ENCODE peak calls at places on chromosomes 13 and 19, in six cellular contexts. One of them, this sample, is unnamed.

GRCh38 chr13:51646041-51646670 is 61.9 kb downstream of the WDFY2 start:
- DNase-seq in right atrium auricular region: no peak
- DNase-seq in colonic mucosa: no peak
- DNase-seq in upper lobe of right lung: no peak
- DNase-seq in BE2C: no peak
- DNase-seq in breast epithelium: no peak
- DNase-seq in this sample: no peak

GRCh38 chr13:98429081-98429480 is 147.8 kb downstream of the STK24 start:
- DNase-seq in right atrium auricular region: no peak
- DNase-seq in colonic mucosa: no peak
- DNase-seq in upper lobe of right lung: no peak
- DNase-seq in BE2C: no peak
- DNase-seq in breast epithelium: no peak
- DNase-seq in this sample: no peak

GRCh38 chr19:4742717-4743646 is 19.3 kb upstream of the DPP9 start:
- DNase-seq in right atrium auricular region: no peak
- DNase-seq in colonic mucosa: no peak
- DNase-seq in upper lobe of right lung: no peak
- DNase-seq in BE2C: peak; percentile 62
- DNase-seq in breast epithelium: no peak
- DNase-seq in this sample: no peak

GRCh38 chr13:88339271-88339741 is 668.1 kb downstream of the SLITRK5 start:
- DNase-seq in right atrium auricular region: no peak
- DNase-seq in colonic mucosa: peak; percentile 41
- DNase-seq in upper lobe of right lung: no peak
- DNase-seq in BE2C: peak; percentile 64
- DNase-seq in breast epithelium: no peak
- DNase-seq in this sample: no peak

GRCh38 chr13:91046715-91047327 is 300.7 kb upstream of the MIR17HG start:
- DNase-seq in right atrium auricular region: no peak
- DNase-seq in colonic mucosa: no peak
- DNase-seq in upper lobe of right lung: no peak
- DNase-seq in BE2C: no peak
- DNase-seq in breast epithelium: no peak
- DNase-seq in this sample: no peak

GRCh38 chr19:9958451-9958850 is 22.1 kb upstream of the OLFM2 start:
- DNase-seq in right atrium auricular region: no peak
- DNase-seq in colonic mucosa: no peak
- DNase-seq in upper lobe of right lung: no peak
- DNase-seq in BE2C: no peak
- DNase-seq in breast epithelium: no peak
- DNase-seq in this sample: no peak

GRCh38 chr13:107790360-107790759 is 425.0 kb downstream of the LIG4 start:
- DNase-seq in right atrium auricular region: no peak
- DNase-seq in colonic mucosa: no peak
- DNase-seq in upper lobe of right lung: no peak
- DNase-seq in BE2C: no peak
- DNase-seq in breast epithelium: no peak
- DNase-seq in this sample: no peak

GRCh38 chr13:79966039-79966438 is 374.9 kb downstream of the SPRY2 start:
- DNase-seq in right atrium auricular region: no peak
- DNase-seq in colonic mucosa: no peak
- DNase-seq in upper lobe of right lung: no peak
- DNase-seq in BE2C: no peak
- DNase-seq in breast epithelium: no peak
- DNase-seq in this sample: no peak

GRCh38 chr19:13953021-13953531 is 767 bp downstream of the DCAF15 start:
- DNase-seq in right atrium auricular region: no peak
- DNase-seq in colonic mucosa: peak; percentile 80
- DNase-seq in upper lobe of right lung: no peak
- DNase-seq in BE2C: no peak
- DNase-seq in breast epithelium: no peak
- DNase-seq in this sample: no peak

GRCh38 chr13:49779721-49780120 is 12.8 kb downstream of the KPNA3 start:
- DNase-seq in right atrium auricular region: no peak
- DNase-seq in colonic mucosa: no peak
- DNase-seq in upper lobe of right lung: no peak
- DNase-seq in BE2C: no peak
- DNase-seq in breast epithelium: no peak
- DNase-seq in this sample: no peak

GRCh38 chr13:49776871-49777270 is 15.6 kb downstream of the KPNA3 start:
- DNase-seq in right atrium auricular region: no peak
- DNase-seq in colonic mucosa: no peak
- DNase-seq in upper lobe of right lung: no peak
- DNase-seq in BE2C: no peak
- DNase-seq in breast epithelium: no peak
- DNase-seq in this sample: no peak

GRCh38 chr13:49772828-49773227 is 19.7 kb downstream of the KPNA3 start:
- DNase-seq in right atrium auricular region: no peak
- DNase-seq in colonic mucosa: no peak
- DNase-seq in upper lobe of right lung: no peak
- DNase-seq in BE2C: no peak
- DNase-seq in breast epithelium: no peak
- DNase-seq in this sample: no peak

GRCh38 chr13:49777746-49778614 is 14.5 kb downstream of the KPNA3 start:
- DNase-seq in right atrium auricular region: no peak
- DNase-seq in colonic mucosa: no peak
- DNase-seq in upper lobe of right lung: no peak
- DNase-seq in BE2C: no peak
- DNase-seq in breast epithelium: no peak
- DNase-seq in this sample: no peak

DNA sequence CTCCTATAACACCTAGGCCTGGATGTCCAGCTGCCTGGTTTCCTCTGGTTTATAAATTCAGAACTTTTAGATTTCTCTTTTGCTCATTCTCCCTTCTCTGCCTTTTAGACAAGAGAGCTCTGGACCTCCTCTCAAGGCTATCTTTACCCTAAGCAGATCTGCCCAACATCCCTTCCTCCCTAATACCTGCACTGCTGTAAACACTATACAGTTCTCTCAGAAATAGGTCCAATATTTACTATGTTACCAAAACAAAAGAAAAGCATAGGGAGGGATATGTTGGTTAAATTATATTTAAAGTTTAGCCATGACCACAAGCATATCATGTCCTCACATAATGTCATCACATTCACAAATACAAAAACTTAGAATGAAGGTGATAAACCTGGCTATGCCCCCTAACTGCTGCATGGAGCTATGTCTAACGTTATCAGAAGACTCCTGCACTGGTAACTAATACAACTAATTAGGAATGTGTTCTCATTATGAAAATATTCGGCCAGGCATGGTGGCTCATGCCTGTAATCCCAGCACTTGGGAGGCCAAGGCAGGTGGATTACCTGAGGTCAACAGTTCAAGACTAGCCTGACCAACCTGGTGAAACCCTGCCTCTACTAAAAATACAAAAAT is 18.0 kb downstream of the KPNA3 start:
- DNase-seq in right atrium auricular region: no peak
- DNase-seq in colonic mucosa: no peak
- DNase-seq in upper lobe of right lung: no peak
- DNase-seq in BE2C: no peak
- DNase-seq in breast epithelium: no peak
- DNase-seq in this sample: no peak
- TF ChIP-seq CTCF in right atrium auricular region: no peak
- TF ChIP-seq CTCF in colonic mucosa: no peak
- TF ChIP-seq CTCF in upper lobe of right lung: no peak
- TF ChIP-seq CTCF in BE2C: no peak
- TF ChIP-seq CTCF in breast epithelium: no peak
- TF ChIP-seq CTCF in this sample: no peak

GRCh38 chr19:33311326-33311682 is 9.0 kb upstream of the CEBPA start:
- DNase-seq in right atrium auricular region: no peak
- DNase-seq in colonic mucosa: peak; percentile 70
- DNase-seq in upper lobe of right lung: peak; percentile 80
- DNase-seq in BE2C: no peak
- DNase-seq in breast epithelium: no peak
- DNase-seq in this sample: no peak
- TF ChIP-seq CTCF in right atrium auricular region: no peak
- TF ChIP-seq CTCF in colonic mucosa: peak; percentile 56
- TF ChIP-seq CTCF in upper lobe of right lung: peak; percentile 40
- TF ChIP-seq CTCF in BE2C: peak; percentile 15
- TF ChIP-seq CTCF in breast epithelium: no peak
- TF ChIP-seq CTCF in this sample: no peak

DNA sequence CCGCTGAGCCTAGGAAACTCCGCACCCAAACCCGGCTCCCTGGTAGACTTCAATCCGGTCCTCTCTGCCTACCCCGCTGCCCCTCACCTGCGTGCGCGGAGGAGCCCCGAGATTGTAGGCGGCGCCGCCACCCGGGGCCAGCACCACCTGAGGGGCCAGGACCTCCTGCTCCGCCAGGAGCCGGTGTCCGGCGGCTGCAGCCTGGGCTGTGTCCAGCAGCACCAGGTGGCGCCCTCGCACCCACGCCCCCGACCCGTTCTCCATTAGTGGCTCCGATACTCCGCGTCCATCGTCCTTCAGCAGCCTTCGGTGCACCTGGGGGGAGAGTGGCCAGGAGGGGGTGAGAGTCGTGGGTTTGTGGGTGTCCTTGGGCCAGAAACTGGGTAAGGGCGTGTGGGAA is 18.5 kb downstream of the MAN2B1 start:
- DNase-seq in right atrium auricular region: no peak
- DNase-seq in colonic mucosa: peak; percentile 28
- DNase-seq in upper lobe of right lung: no peak
- DNase-seq in BE2C: no peak
- DNase-seq in breast epithelium: no peak
- DNase-seq in this sample: no peak
- TF ChIP-seq CTCF in right atrium auricular region: peak; percentile 55
- TF ChIP-seq CTCF in colonic mucosa: no peak
- TF ChIP-seq CTCF in upper lobe of right lung: peak; percentile 26
- TF ChIP-seq CTCF in BE2C: no peak
- TF ChIP-seq CTCF in breast epithelium: no peak
- TF ChIP-seq CTCF in this sample: no peak

DNA sequence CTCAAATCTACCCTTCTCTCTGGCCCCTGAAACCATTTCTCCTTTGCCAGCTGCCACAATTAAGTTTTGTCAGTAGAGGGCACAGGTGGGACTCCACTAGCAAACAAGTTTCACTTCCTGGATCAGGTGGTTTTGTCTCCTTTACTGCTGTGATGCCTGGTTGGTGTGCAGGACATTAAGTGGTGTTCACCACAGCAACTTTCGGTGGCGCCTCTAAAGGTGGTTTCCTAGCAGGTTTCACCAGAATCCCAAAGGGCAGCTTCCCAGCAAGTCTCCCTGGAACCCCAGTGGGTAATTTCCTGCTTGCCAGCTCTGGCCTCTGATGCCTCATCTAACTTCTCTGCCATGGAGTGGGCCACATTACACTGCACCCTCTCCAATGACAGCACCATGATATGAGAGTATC is 16.6 kb downstream of the MED4 start:
- DNase-seq in right atrium auricular region: no peak
- DNase-seq in colonic mucosa: no peak
- DNase-seq in upper lobe of right lung: no peak
- DNase-seq in BE2C: no peak
- DNase-seq in breast epithelium: no peak
- DNase-seq in this sample: peak; percentile 24
- TF ChIP-seq CTCF in right atrium auricular region: no peak
- TF ChIP-seq CTCF in colonic mucosa: no peak
- TF ChIP-seq CTCF in upper lobe of right lung: peak; percentile 18
- TF ChIP-seq CTCF in BE2C: peak; percentile 29
- TF ChIP-seq CTCF in breast epithelium: no peak
- TF ChIP-seq CTCF in this sample: no peak

GRCh38 chr19:15251010-15251748 is 18.9 kb upstream of the EPHX3 start:
- DNase-seq in right atrium auricular region: peak; percentile 64
- DNase-seq in colonic mucosa: no peak
- DNase-seq in upper lobe of right lung: no peak
- DNase-seq in BE2C: no peak
- DNase-seq in breast epithelium: no peak
- DNase-seq in this sample: no peak
- TF ChIP-seq CTCF in right atrium auricular region: no peak
- TF ChIP-seq CTCF in colonic mucosa: no peak
- TF ChIP-seq CTCF in upper lobe of right lung: no peak
- TF ChIP-seq CTCF in BE2C: no peak
- TF ChIP-seq CTCF in breast epithelium: no peak
- TF ChIP-seq CTCF in this sample: no peak